ENCODE peak calls at places on chromosome 18, in eight cellular contexts. One of them, this sample, is unnamed.

GRCh38 chr18:3083776-3084175 is 70.8 kb upstream of the LPIN2 start:
- DNase-seq in coronary artery: no peak
- DNase-seq in spleen: no peak
- DNase-seq in psoas muscle: no peak
- DNase-seq in choroid plexus epithelial cell: no peak
- DNase-seq in aorta: no peak
- DNase-seq in BJ: no peak
- DNase-seq in mesendoderm: no peak
- DNase-seq in this sample: no peak

GRCh38 chr18:32911660-32912284 is 138.9 kb upstream of the KLHL14 start:
- DNase-seq in coronary artery: no peak
- DNase-seq in spleen: no peak
- DNase-seq in psoas muscle: no peak
- DNase-seq in choroid plexus epithelial cell: peak; percentile 59
- DNase-seq in aorta: no peak
- DNase-seq in BJ: no peak
- DNase-seq in mesendoderm: no peak
- DNase-seq in this sample: peak; percentile 72

GRCh38 chr18:67618061-67618460 is 101.5 kb upstream of the DSEL start:
- DNase-seq in coronary artery: no peak
- DNase-seq in spleen: no peak
- DNase-seq in psoas muscle: no peak
- DNase-seq in choroid plexus epithelial cell: no peak
- DNase-seq in aorta: no peak
- DNase-seq in BJ: no peak
- DNase-seq in mesendoderm: no peak
- DNase-seq in this sample: no peak

GRCh38 chr18:73520229-73520628 is 627.4 kb downstream of the FBXO15 start:
- DNase-seq in coronary artery: no peak
- DNase-seq in spleen: no peak
- DNase-seq in psoas muscle: no peak
- DNase-seq in choroid plexus epithelial cell: peak; percentile 25
- DNase-seq in aorta: no peak
- DNase-seq in BJ: no peak
- DNase-seq in mesendoderm: peak; percentile 75
- DNase-seq in this sample: no peak

GRCh38 chr18:35491689-35492077 is 6.1 kb downstream of the INO80C start:
- DNase-seq in coronary artery: no peak
- DNase-seq in spleen: no peak
- DNase-seq in psoas muscle: no peak
- DNase-seq in choroid plexus epithelial cell: peak; percentile 73
- DNase-seq in aorta: no peak
- DNase-seq in BJ: no peak
- DNase-seq in mesendoderm: peak; percentile 87
- DNase-seq in this sample: no peak

GRCh38 chr18:3794537-3795348 is 344.8 kb downstream of the TGIF1 start:
- DNase-seq in coronary artery: no peak
- DNase-seq in spleen: no peak
- DNase-seq in psoas muscle: no peak
- DNase-seq in choroid plexus epithelial cell: peak; percentile 89
- DNase-seq in aorta: no peak
- DNase-seq in BJ: peak; percentile 45
- DNase-seq in mesendoderm: peak; percentile 95
- DNase-seq in this sample: peak; percentile 91

GRCh38 chr18:25503567-25504081 is 151.7 kb upstream of the ZNF521 start:
- DNase-seq in coronary artery: peak; percentile 74
- DNase-seq in spleen: no peak
- DNase-seq in psoas muscle: peak; percentile 68
- DNase-seq in choroid plexus epithelial cell: peak; percentile 84
- DNase-seq in aorta: peak; percentile 75
- DNase-seq in BJ: peak; percentile 47
- DNase-seq in mesendoderm: peak; percentile 68
- DNase-seq in this sample: peak; percentile 67

GRCh38 chr18:45958730-45959129 is 8.4 kb downstream of the EPG5 start:
- DNase-seq in coronary artery: no peak
- DNase-seq in spleen: no peak
- DNase-seq in psoas muscle: no peak
- DNase-seq in choroid plexus epithelial cell: no peak
- DNase-seq in aorta: no peak
- DNase-seq in BJ: no peak
- DNase-seq in mesendoderm: no peak
- DNase-seq in this sample: no peak

GRCh38 chr18:7272268-7273049 is 41.6 kb downstream of the LRRC30 start:
- DNase-seq in coronary artery: no peak
- DNase-seq in spleen: no peak
- DNase-seq in psoas muscle: peak; percentile 69
- DNase-seq in choroid plexus epithelial cell: peak; percentile 93
- DNase-seq in aorta: peak; percentile 86
- DNase-seq in BJ: no peak
- DNase-seq in mesendoderm: peak; percentile 77
- DNase-seq in this sample: peak; percentile 30

GRCh38 chr18:3832211-3832610 is 382.2 kb downstream of the TGIF1 start:
- DNase-seq in coronary artery: no peak
- DNase-seq in spleen: no peak
- DNase-seq in psoas muscle: no peak
- DNase-seq in choroid plexus epithelial cell: no peak
- DNase-seq in aorta: no peak
- DNase-seq in BJ: no peak
- DNase-seq in mesendoderm: peak; percentile 15
- DNase-seq in this sample: no peak

GRCh38 chr18:50377061-50377798 is 2.4 kb downstream of the SKA1 start:
- DNase-seq in coronary artery: no peak
- DNase-seq in spleen: no peak
- DNase-seq in psoas muscle: no peak
- DNase-seq in choroid plexus epithelial cell: no peak
- DNase-seq in aorta: no peak
- DNase-seq in BJ: no peak
- DNase-seq in mesendoderm: no peak
- DNase-seq in this sample: no peak

GRCh38 chr18:56130481-56130880 is 507.9 kb downstream of the TXNL1 start:
- DNase-seq in coronary artery: no peak
- DNase-seq in spleen: no peak
- DNase-seq in psoas muscle: no peak
- DNase-seq in choroid plexus epithelial cell: no peak
- DNase-seq in aorta: no peak
- DNase-seq in BJ: no peak
- DNase-seq in mesendoderm: no peak
- DNase-seq in this sample: no peak

GRCh38 chr18:48943736-48944527 is 6.8 kb downstream of the SMAD7 start:
- DNase-seq in coronary artery: peak; percentile 69
- DNase-seq in spleen: no peak
- DNase-seq in psoas muscle: no peak
- DNase-seq in choroid plexus epithelial cell: no peak
- DNase-seq in aorta: no peak
- DNase-seq in BJ: no peak
- DNase-seq in mesendoderm: no peak
- DNase-seq in this sample: no peak

GRCh38 chr18:61991201-61991600 is 98.4 kb upstream of the RNF152 start:
- DNase-seq in coronary artery: no peak
- DNase-seq in spleen: no peak
- DNase-seq in psoas muscle: no peak
- DNase-seq in choroid plexus epithelial cell: peak; percentile 55
- DNase-seq in aorta: no peak
- DNase-seq in BJ: no peak
- DNase-seq in mesendoderm: no peak
- DNase-seq in this sample: no peak

GRCh38 chr18:54233228-54233625 is 8.8 kb upstream of the MBD2 start:
- DNase-seq in coronary artery: no peak
- DNase-seq in spleen: no peak
- DNase-seq in psoas muscle: no peak
- DNase-seq in choroid plexus epithelial cell: no peak
- DNase-seq in aorta: no peak
- DNase-seq in BJ: no peak
- DNase-seq in mesendoderm: no peak
- DNase-seq in this sample: no peak

GRCh38 chr18:63225434-63225833 is 94.1 kb downstream of the BCL2 start:
- DNase-seq in coronary artery: no peak
- DNase-seq in spleen: no peak
- DNase-seq in psoas muscle: no peak
- DNase-seq in choroid plexus epithelial cell: no peak
- DNase-seq in aorta: no peak
- DNase-seq in BJ: no peak
- DNase-seq in mesendoderm: no peak
- DNase-seq in this sample: no peak

GRCh38 chr18:26089247-26090129 is 925 bp downstream of the SS18 start:
- DNase-seq in coronary artery: no peak
- DNase-seq in spleen: no peak
- DNase-seq in psoas muscle: no peak
- DNase-seq in choroid plexus epithelial cell: peak; percentile 51
- DNase-seq in aorta: no peak
- DNase-seq in BJ: no peak
- DNase-seq in mesendoderm: peak; percentile 82
- DNase-seq in this sample: no peak

DNA sequence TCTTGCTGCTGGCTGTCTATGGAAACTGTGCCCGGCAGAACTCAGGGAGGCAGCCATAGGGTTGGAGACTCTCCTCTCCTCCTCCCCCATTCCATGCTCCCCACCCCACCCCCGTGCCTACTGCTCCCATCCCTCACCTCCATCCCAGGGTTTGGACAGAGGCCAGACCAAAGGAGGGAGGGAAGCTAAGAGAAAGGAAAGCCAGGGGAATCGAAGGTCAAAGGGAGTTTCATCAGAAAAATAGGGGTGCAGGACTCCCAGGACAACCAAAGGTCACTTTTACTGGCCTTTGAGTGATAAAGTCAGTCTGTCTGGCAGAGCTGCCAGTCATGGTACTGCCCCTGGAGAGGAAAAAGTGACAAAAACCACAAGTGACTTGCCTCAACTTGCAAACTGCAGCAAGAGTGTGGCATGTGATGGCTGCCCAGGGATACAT is 187.3 kb upstream of the CTAGE1 start:
- DNase-seq in coronary artery: no peak
- DNase-seq in spleen: no peak
- DNase-seq in psoas muscle: no peak
- DNase-seq in choroid plexus epithelial cell: no peak
- DNase-seq in aorta: no peak
- DNase-seq in BJ: no peak
- DNase-seq in mesendoderm: no peak
- DNase-seq in this sample: no peak
- H3K4me3 ChIP-seq in coronary artery: peak overlapping the region; percentile 49
- H3K4me3 ChIP-seq in spleen: no peak overlapping the region
- H3K4me3 ChIP-seq in psoas muscle: no peak overlapping the region
- H3K4me3 ChIP-seq in choroid plexus epithelial cell: no peak overlapping the region
- H3K4me3 ChIP-seq in aorta: no peak overlapping the region
- H3K4me3 ChIP-seq in BJ: no peak overlapping the region
- H3K4me3 ChIP-seq in mesendoderm: no peak overlapping the region
- H3K4me3 ChIP-seq in this sample: no peak overlapping the region

GRCh38 chr18:59271606-59272220 is 1.5 kb downstream of the RAX start:
- DNase-seq in coronary artery: no peak
- DNase-seq in spleen: peak; percentile 31
- DNase-seq in psoas muscle: no peak
- DNase-seq in choroid plexus epithelial cell: no peak
- DNase-seq in aorta: no peak
- DNase-seq in BJ: no peak
- DNase-seq in mesendoderm: no peak
- DNase-seq in this sample: no peak

GRCh38 chr18:59268127-59268721 is 5.0 kb downstream of the RAX start:
- DNase-seq in coronary artery: no peak
- DNase-seq in spleen: peak; percentile 41
- DNase-seq in psoas muscle: no peak
- DNase-seq in choroid plexus epithelial cell: no peak
- DNase-seq in aorta: no peak
- DNase-seq in BJ: no peak
- DNase-seq in mesendoderm: no peak
- DNase-seq in this sample: no peak

GRCh38 chr18:59268722-59269562 is 4.3 kb downstream of the RAX start:
- DNase-seq in coronary artery: no peak
- DNase-seq in spleen: peak; percentile 75
- DNase-seq in psoas muscle: no peak
- DNase-seq in choroid plexus epithelial cell: peak; percentile 9
- DNase-seq in aorta: no peak
- DNase-seq in BJ: no peak
- DNase-seq in mesendoderm: peak; percentile 90
- DNase-seq in this sample: no peak

GRCh38 chr18:59270689-59271257 is 2.5 kb downstream of the RAX start:
- DNase-seq in coronary artery: no peak
- DNase-seq in spleen: peak; percentile 18
- DNase-seq in psoas muscle: no peak
- DNase-seq in choroid plexus epithelial cell: no peak
- DNase-seq in aorta: no peak
- DNase-seq in BJ: no peak
- DNase-seq in mesendoderm: peak; percentile 72
- DNase-seq in this sample: no peak

GRCh38 chr18:59269563-59270214 is 3.6 kb downstream of the RAX start:
- DNase-seq in coronary artery: no peak
- DNase-seq in spleen: no peak
- DNase-seq in psoas muscle: no peak
- DNase-seq in choroid plexus epithelial cell: no peak
- DNase-seq in aorta: no peak
- DNase-seq in BJ: no peak
- DNase-seq in mesendoderm: no peak
- DNase-seq in this sample: no peak
- H3K4me3 ChIP-seq in coronary artery: peak overlapping the region; percentile 66
- H3K4me3 ChIP-seq in spleen: no peak overlapping the region
- H3K4me3 ChIP-seq in psoas muscle: no peak overlapping the region
- H3K4me3 ChIP-seq in choroid plexus epithelial cell: no peak overlapping the region
- H3K4me3 ChIP-seq in aorta: no peak overlapping the region
- H3K4me3 ChIP-seq in BJ: no peak overlapping the region
- H3K4me3 ChIP-seq in mesendoderm: peak overlapping the region; percentile 54
- H3K4me3 ChIP-seq in this sample: no peak overlapping the region

DNA sequence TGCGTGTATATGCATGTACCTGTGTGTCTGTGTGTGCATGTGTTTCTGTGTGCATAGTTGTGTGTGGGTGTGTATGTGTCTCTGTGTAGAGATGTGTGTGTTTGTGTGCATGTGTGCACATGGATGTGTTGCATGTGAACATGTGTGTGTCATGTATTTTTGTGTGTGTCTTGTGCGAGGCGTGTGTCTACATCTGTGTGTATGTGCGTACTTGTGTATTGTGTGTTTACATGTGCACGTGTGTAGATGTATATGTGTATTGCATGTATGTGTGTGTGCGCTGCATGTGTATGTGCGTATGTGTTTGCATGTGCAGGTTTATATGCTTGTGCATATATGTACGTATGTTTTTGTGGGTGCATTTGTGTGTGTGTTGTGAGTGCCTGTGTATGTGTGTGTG is 735.2 kb downstream of the GALR1 start:
- DNase-seq in coronary artery: no peak
- DNase-seq in spleen: no peak
- DNase-seq in psoas muscle: no peak
- DNase-seq in choroid plexus epithelial cell: no peak
- DNase-seq in aorta: no peak
- DNase-seq in BJ: no peak
- DNase-seq in mesendoderm: no peak
- DNase-seq in this sample: no peak
- H3K4me3 ChIP-seq in coronary artery: no peak overlapping the region
- H3K4me3 ChIP-seq in spleen: no peak overlapping the region
- H3K4me3 ChIP-seq in psoas muscle: no peak overlapping the region
- H3K4me3 ChIP-seq in choroid plexus epithelial cell: no peak overlapping the region
- H3K4me3 ChIP-seq in aorta: no peak overlapping the region
- H3K4me3 ChIP-seq in BJ: no peak overlapping the region
- H3K4me3 ChIP-seq in mesendoderm: no peak overlapping the region
- H3K4me3 ChIP-seq in this sample: no peak overlapping the region

DNA sequence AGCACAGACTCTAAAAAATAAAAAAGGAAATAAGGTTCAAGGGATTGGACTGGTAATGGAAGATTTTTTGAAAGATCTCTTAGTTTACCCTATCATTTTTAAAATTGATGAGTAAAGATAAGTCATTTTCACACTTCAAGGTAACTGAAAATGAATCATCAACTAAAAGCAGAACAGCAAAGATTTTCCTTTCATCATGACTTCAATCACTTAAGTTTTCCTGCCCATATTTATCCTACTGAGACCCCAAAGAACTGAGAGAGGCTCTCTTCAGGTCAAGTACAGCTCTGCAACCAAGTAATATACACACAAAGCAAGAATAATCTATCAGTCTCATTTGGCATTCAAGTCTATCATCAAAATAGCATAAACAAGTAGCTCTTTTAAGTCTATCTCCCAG is 540.7 kb downstream of the METTL4 start:
- DNase-seq in coronary artery: no peak
- DNase-seq in spleen: no peak
- DNase-seq in psoas muscle: no peak
- DNase-seq in choroid plexus epithelial cell: no peak
- DNase-seq in aorta: no peak
- DNase-seq in BJ: no peak
- DNase-seq in mesendoderm: no peak
- DNase-seq in this sample: no peak
- H3K4me3 ChIP-seq in coronary artery: no peak overlapping the region
- H3K4me3 ChIP-seq in spleen: no peak overlapping the region
- H3K4me3 ChIP-seq in psoas muscle: no peak overlapping the region
- H3K4me3 ChIP-seq in choroid plexus epithelial cell: no peak overlapping the region
- H3K4me3 ChIP-seq in aorta: no peak overlapping the region
- H3K4me3 ChIP-seq in BJ: no peak overlapping the region
- H3K4me3 ChIP-seq in mesendoderm: no peak overlapping the region
- H3K4me3 ChIP-seq in this sample: no peak overlapping the region

This sample was measured in skeletal muscle cell.